ENCODE peak calls at places on chromosome 7, in four cellular contexts. D is cardiac muscle cell, T is neuronal stem cell, O is upper lobe of right lung. H is an unnamed sample.

GRCh38 chr7:152522551-152522950 is 86.7 kb upstream of the KMT2C start:
- DNase-seq in O (no peak), D (no peak), T (no peak), H (no peak)

GRCh38 chr7:7433736-7434260 is 101.9 kb downstream of the COL28A1 start:
- DNase-seq in T (no peak), D (no peak), O (no peak), H (no peak)

GRCh38 chr7:149070372-149071140 is 20.0 kb downstream of the ZNF786 start:
- DNase-seq in T (no peak), O (no peak), D (no peak), H (no peak)

GRCh38 chr7:148380581-148381419 is 209.8 kb upstream of the C7orf33 start:
- DNase-seq in O (no peak), T (no peak), D (no peak), H (no peak)

GRCh38 chr7:28685660-28686417 is 272.3 kb downstream of the TRIL start:
- DNase-seq in D (peak; percentile 14), O (peak; percentile 82), T (peak; percentile 61), H (no peak)

GRCh38 chr7:31123726-31124125 is 71.6 kb downstream of the ADCYAP1R1 start:
- DNase-seq in T (no peak), D (no peak), O (no peak), H (no peak)

GRCh38 chr7:64992971-64993370 is 2.1 kb upstream of the ZNF117 start:
- DNase-seq in T (no peak), O (no peak), D (no peak), H (no peak)

GRCh38 chr7:19754521-19755116 is 18.8 kb downstream of the TMEM196 start:
- DNase-seq in T (peak; percentile 46), D (peak; percentile 23), O (no peak), H (peak; percentile 26)

GRCh38 chr7:152761116-152761748 is 1.7 kb downstream of the ACTR3B start:
- DNase-seq in T (no peak), O (no peak), D (no peak), H (no peak)

GRCh38 chr7:151402029-151402835 is 7.6 kb downstream of the WDR86 start:
- DNase-seq in O (no peak), D (no peak), T (no peak), H (no peak)

GRCh38 chr7:110779313-110779712 is 311.6 kb upstream of the LRRN3 start:
- DNase-seq in D (no peak), T (no peak), O (no peak), H (no peak)

GRCh38 chr7:6159524-6160011 is 112.9 kb downstream of the CYTH3 start:
- DNase-seq in D (no peak), O (peak; percentile 58), T (no peak), H (no peak)

GRCh38 chr7:44973610-44974401 is 5.0 kb downstream of the MYO1G start:
- DNase-seq in T (no peak), D (no peak), O (peak; percentile 80), H (peak; percentile 55)

GRCh38 chr7:44333971-44334733 is 8.8 kb upstream of the CAMK2B start:
- DNase-seq in D (no peak), O (no peak), T (no peak), H (no peak)

GRCh38 chr7:16758634-16759602 is 5.4 kb downstream of the TSPAN13 start:
- DNase-seq in O (no peak), T (no peak), D (no peak), H (no peak)

GRCh38 chr7:88306590-88307048 is at the start of gene STEAP4:
- DNase-seq in T (peak; percentile 21), O (peak; percentile 89), D (peak; percentile 50), H (no peak)

GRCh38 chr7:14682910-14683465 is 219.6 kb downstream of the DGKB start:
- DNase-seq in D (no peak), O (no peak), T (no peak), H (no peak)

GRCh38 chr7:11505471-11505870 is 326.5 kb downstream of the THSD7A start:
- DNase-seq in D (no peak), O (no peak), T (no peak), H (no peak)

GRCh38 chr7:82444220-82445049 is 858 bp upstream of the CACNA2D1 start:
- DNase-seq in T (peak; percentile 33), D (peak; percentile 28), O (peak; percentile 66), H (no peak)

DNA sequence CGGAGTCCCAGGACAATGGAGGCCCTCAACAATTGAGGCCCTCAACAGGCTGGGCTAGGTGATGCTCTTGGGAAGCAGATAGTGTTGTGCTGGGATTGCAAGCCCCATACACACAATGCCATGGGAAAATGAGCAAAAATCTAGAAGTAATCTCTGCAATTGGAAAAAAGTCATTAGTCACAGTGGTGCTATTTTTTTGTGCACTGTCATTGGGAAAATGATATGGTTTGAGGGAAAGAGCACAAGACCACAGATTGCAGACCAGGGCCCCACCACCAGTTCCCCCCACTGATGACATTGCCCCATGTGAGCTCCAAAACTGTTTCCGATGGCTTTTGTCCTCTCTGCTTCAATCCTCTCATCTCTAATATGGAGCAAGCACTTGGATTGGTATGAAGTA is 1.8 kb downstream of the KCTD7 start:
- DNase-seq in D (no peak), T (no peak), O (no peak), H (no peak)
- H3K27ac ChIP-seq in D (no peak overlapping the region), T (no peak overlapping the region), O (no peak overlapping the region), H (peak overlapping the region; percentile 21)

GRCh38 chr7:134886353-134887057 is 99.8 kb upstream of the AGBL3 start:
- DNase-seq in D (peak; percentile 37), O (no peak), T (no peak), H (no peak)
- H3K4me3 ChIP-seq in D (no peak overlapping the region), O (no peak overlapping the region), T (no peak overlapping the region), H (no peak overlapping the region)

DNA sequence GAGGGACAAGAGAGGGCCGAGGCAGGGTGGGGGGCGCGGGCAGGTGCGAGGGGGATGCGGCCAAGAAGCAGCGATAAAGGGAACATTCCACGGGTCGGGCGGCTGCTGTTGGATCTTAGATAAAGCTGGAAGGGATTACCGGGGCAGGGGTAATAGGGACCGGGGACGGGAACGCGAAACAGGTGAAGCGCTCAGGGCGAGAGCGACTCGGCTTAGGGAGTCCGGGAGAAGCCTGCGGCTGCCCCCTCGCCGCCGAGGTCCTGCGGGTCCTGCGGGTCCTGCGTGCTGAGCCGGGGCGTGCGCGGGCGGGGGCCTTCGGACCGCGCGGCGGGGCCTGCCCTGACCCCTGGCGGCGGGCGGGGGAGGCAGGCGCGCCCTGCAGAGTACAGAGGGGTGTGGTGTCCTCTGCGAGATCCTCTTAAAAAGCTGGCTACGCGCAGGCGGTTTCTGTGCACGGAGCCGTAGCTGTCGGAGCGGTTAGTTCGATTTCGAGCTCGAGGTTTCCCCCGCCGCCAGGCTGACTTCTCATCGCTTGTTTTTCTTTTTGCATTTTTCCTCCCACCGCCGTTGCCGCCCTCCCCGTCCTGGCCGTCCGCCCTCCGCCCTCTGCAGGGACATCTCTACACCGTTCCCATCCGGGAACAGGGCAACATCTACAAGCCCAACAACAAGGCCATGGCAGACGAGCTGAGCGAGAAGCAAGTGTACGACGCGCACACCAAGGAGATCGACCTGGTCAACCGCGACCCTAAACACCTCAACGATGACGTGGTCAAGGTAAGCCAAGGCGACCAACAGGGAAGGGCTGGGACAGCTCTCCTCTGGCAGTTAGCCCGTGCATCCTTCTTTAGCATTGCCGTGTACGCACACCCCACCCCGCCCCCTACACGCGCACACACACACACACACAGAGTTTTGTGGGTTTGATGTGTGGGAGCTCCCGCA is 1.3 kb downstream of the CAV1 start:
- DNase-seq in D (peak; percentile 84), T (peak; percentile 71), O (peak; percentile 90), H (peak; percentile 63)
- H3K27ac ChIP-seq in D (no peak overlapping the region), T (no peak overlapping the region), O (peak overlapping the region; percentile 90), H (no peak overlapping the region)

GRCh38 chr7:123658023-123658422 is 2.4 kb downstream of the LMOD2 start:
- DNase-seq in D (no peak), O (no peak), T (no peak), H (no peak)

GRCh38 chr7:123657304-123657685 is 1.6 kb downstream of the LMOD2 start:
- DNase-seq in D (no peak), T (no peak), O (no peak), H (no peak)

GRCh38 chr7:123655614-123656013 is at the start of gene LMOD2:
- DNase-seq in D (peak; percentile 66), T (no peak), O (no peak), H (no peak)

GRCh38 chr7:123653162-123653561 is 2.5 kb upstream of the LMOD2 start:
- DNase-seq in T (no peak), D (no peak), O (no peak), H (no peak)

GRCh38 chr7:123656544-123657303 is 1.1 kb downstream of the LMOD2 start:
- DNase-seq in O (no peak), D (no peak), T (no peak), H (no peak)
- H3K4me3 ChIP-seq in O (no peak overlapping the region), D (peak overlapping the region; percentile 16), T (no peak overlapping the region), H (no peak overlapping the region)

DNA sequence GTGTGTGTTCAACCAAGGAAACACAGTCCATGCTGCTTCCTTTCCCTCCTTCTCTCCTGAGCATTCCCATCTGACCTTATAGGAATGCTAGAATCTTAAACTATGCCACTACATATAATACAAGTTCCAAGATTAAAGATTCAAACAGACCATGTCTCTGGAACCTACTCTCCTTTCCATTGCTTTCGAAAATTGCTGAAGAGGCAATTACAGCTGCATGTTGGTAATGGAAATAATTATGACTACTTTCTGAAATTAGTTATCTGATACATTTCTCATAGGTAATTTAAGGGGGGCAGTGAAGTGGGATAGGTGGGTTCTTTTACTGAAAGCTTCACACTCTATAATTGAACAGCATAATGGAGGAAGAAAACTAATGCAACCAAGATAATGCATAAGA is 285.9 kb upstream of the YAE1 start:
- DNase-seq in D (no peak), O (no peak), T (no peak), H (no peak)
- H3K27ac ChIP-seq in D (no peak overlapping the region), O (no peak overlapping the region), T (no peak overlapping the region), H (no peak overlapping the region)

GRCh38 chr7:100166966-100167911 is 1.2 kb downstream of the GAL3ST4 start:
- DNase-seq in D (no peak), T (no peak), O (peak; percentile 61), H (no peak)
- H3K4me3 ChIP-seq in D (peak overlapping the region; percentile 5), T (no peak overlapping the region), O (peak overlapping the region; percentile 53), H (peak overlapping the region; percentile 38)